ENCODE peak calls at places on chromosomes 5 and 9, in five cellular contexts. N, U, W, Y and L are unnamed samples.

GRCh38 chr9:28956111-28956880 is 1383.0 kb upstream of the C9orf72 start:
- DNase-seq in N (no peak), U (no peak), W (peak), Y (no peak), L (no peak)

GRCh38 chr9:74025402-74025894 is 471.7 kb upstream of the RORB start:
- DNase-seq in N (no peak), U (no peak), W (no peak), Y (no peak), L (no peak)

GRCh38 chr9:14532716-14533115 is 160.5 kb downstream of the ZDHHC21 start:
- DNase-seq in N (no peak), U (no peak), W (no peak), Y (no peak), L (no peak)

GRCh38 chr5:173733065-173733824 is 116.8 kb upstream of the BOD1 start:
- DNase-seq in N (peak), U (no peak), W (peak), Y (no peak), L (no peak)

GRCh38 chr9:117097761-117098160 is 317.1 kb downstream of the ASTN2 start:
- DNase-seq in N (no peak), U (no peak), W (no peak), Y (no peak), L (no peak)

GRCh38 chr5:174533771-174534221 is 190.6 kb upstream of the MSX2 start:
- DNase-seq in N (no peak), U (no peak), W (no peak), Y (no peak), L (no peak)

GRCh38 chr5:89372176-89372575 is 489.2 kb upstream of the MEF2C start:
- DNase-seq in N (no peak), U (no peak), W (no peak), Y (no peak), L (no peak)

GRCh38 chr5:177367323-177367848 is 9.7 kb downstream of the RGS14 start:
- DNase-seq in N (no peak), U (no peak), W (no peak), Y (no peak), L (no peak)

GRCh38 chr5:141618030-141618803 is 583 bp downstream of the DIAPH1 start:
- DNase-seq in N (peak), U (no peak), W (peak), Y (peak), L (peak)

GRCh38 chr5:2018390-2018724 is 135.6 kb upstream of the IRX4 start:
- DNase-seq in N (no peak), U (no peak), W (no peak), Y (no peak), L (no peak)

GRCh38 chr5:138981606-138982005 is 106.5 kb upstream of the LRRTM2 start:
- DNase-seq in N (no peak), U (no peak), W (no peak), Y (no peak), L (no peak)

GRCh38 chr9:130870491-130871381 is 25.9 kb downstream of the QRFP start:
- DNase-seq in N (no peak), U (no peak), W (no peak), Y (no peak), L (no peak)

GRCh38 chr9:1580215-1580614 is 434.9 kb upstream of the SMARCA2 start:
- DNase-seq in N (no peak), U (no peak), W (no peak), Y (no peak), L (no peak)

GRCh38 chr9:125758986-125759811 is 12.0 kb downstream of the PBX3 start:
- DNase-seq in N (peak), U (no peak), W (peak), Y (no peak), L (no peak)

GRCh38 chr5:102762828-102763227 is 7.7 kb downstream of the PAM start:
- DNase-seq in N (no peak), U (no peak), W (peak), Y (no peak), L (no peak)

GRCh38 chr5:122775713-122776084 is 819 bp downstream of the SNX2 start:
- DNase-seq in N (no peak), U (no peak), W (peak), Y (peak), L (no peak)

GRCh38 chr5:153256-153655 is 38.0 kb upstream of the LRRC14B start:
- DNase-seq in N (no peak), U (no peak), W (no peak), Y (no peak), L (no peak)

GRCh38 chr5:95022967-95023695 is 261.8 kb downstream of the MCTP1 start:
- DNase-seq in N (peak), U (no peak), W (no peak), Y (no peak), L (no peak)

GRCh38 chr5:160534125-160534524 is 112.5 kb downstream of the PTTG1 start:
- DNase-seq in N (peak), U (no peak), W (no peak), Y (no peak), L (no peak)

GRCh38 chr5:134383980-134384697 is 12.8 kb downstream of the UBE2B start:
- DNase-seq in N (no peak), U (no peak), W (no peak), Y (no peak), L (no peak)

GRCh38 chr9:131289301-131290038 is at the start of gene PLPP7:
- DNase-seq in N (peak), U (no peak), W (peak), Y (no peak), L (no peak)

GRCh38 chr9:91948423-91949292 is 1.4 kb downstream of the ROR2 start:
- DNase-seq in N (peak), U (no peak), W (peak), Y (no peak), L (no peak)

GRCh38 chr9:3012843-3013242 is 168.9 kb upstream of the PUM3 start:
- DNase-seq in N (peak), U (no peak), W (no peak), Y (no peak), L (no peak)

GRCh38 chr9:38423939-38424843 is at the start of gene IGFBPL1:
- DNase-seq in N (no peak), U (no peak), W (peak), Y (peak), L (no peak)

GRCh38 chr5:163789870-163790269 is 284.5 kb downstream of the MAT2B start:
- DNase-seq in N (no peak), U (no peak), W (no peak), Y (no peak), L (no peak)

GRCh38 chr9:114153761-114154596 is 1.4 kb upstream of the COL27A1 start:
- DNase-seq in N (peak), U (no peak), W (no peak), Y (no peak), L (no peak)

GRCh38 chr9:110700953-110701352 is 32.4 kb downstream of the MUSK start:
- DNase-seq in N (no peak), U (no peak), W (no peak), Y (no peak), L (no peak)